ENCODE peak calls at places on chromosomes 2 and 18, in five cellular contexts. L, X, Q, T and C are unnamed samples.

GRCh38 chr2:166091439-166091838 is 36.4 kb downstream of the SCN1A start:
- DNase-seq in L (no peak), X (peak; percentile 28), Q (no peak), T (no peak), C (no peak)

GRCh38 chr2:60294901-60295590 is 258.4 kb downstream of the BCL11A start:
- DNase-seq in L (no peak), X (peak; percentile 2), Q (no peak), T (no peak), C (no peak)

GRCh38 chr2:17879137-17879912 is 858 bp downstream of the KCNS3 start:
- DNase-seq in L (peak; percentile 81), X (peak; percentile 77), Q (peak; percentile 86), T (peak; percentile 81), C (peak; percentile 87)

GRCh38 chr2:136214284-136214683 is 96.3 kb upstream of the CXCR4 start:
- DNase-seq in L (peak; percentile 46), X (no peak), Q (no peak), T (no peak), C (no peak)

GRCh38 chr2:174158003-174158402 is 90.3 kb downstream of the OLA1 start:
- DNase-seq in L (peak; percentile 42), X (peak; percentile 41), Q (no peak), T (no peak), C (peak; percentile 16)

GRCh38 chr2:111120253-111121027 is at the start of gene BCL2L11:
- DNase-seq in L (peak; percentile 95), X (peak; percentile 96), Q (peak; percentile 87), T (peak; percentile 95), C (peak; percentile 96)

GRCh38 chr18:45402485-45403056 is 212.7 kb upstream of the SLC14A2 start:
- DNase-seq in L (no peak), X (no peak), Q (peak; percentile 22), T (no peak), C (peak; percentile 38)

GRCh38 chr2:68943581-68944568 is 8.8 kb downstream of the GKN2 start:
- DNase-seq in L (peak; percentile 59), X (peak; percentile 75), Q (peak; percentile 44), T (no peak), C (peak; percentile 59)

GRCh38 chr2:172282944-172283343 is 144.4 kb upstream of the ITGA6 start:
- DNase-seq in L (peak; percentile 9), X (no peak), Q (peak; percentile 73), T (no peak), C (no peak)

GRCh38 chr2:172256886-172257285 is 154.2 kb upstream of the DLX2 start:
- DNase-seq in L (no peak), X (no peak), Q (peak; percentile 86), T (no peak), C (no peak)

GRCh38 chr18:29145993-29146539 is 969.1 kb upstream of the CDH2 start:
- DNase-seq in L (no peak), X (no peak), Q (no peak), T (no peak), C (no peak)

GRCh38 chr18:54775686-54776085 is 52.6 kb upstream of the RAB27B start:
- DNase-seq in L (peak; percentile 70), X (no peak), Q (peak; percentile 77), T (no peak), C (no peak)

GRCh38 chr2:219681301-219682290 is 54.2 kb downstream of the SLC4A3 start:
- DNase-seq in L (no peak), X (no peak), Q (no peak), T (no peak), C (no peak)

GRCh38 chr2:159903404-159904126 is 105.6 kb upstream of the CD302 start:
- DNase-seq in L (peak; percentile 22), X (no peak), Q (peak; percentile 52), T (no peak), C (peak; percentile 61)

GRCh38 chr18:55489034-55489741 is 98.8 kb downstream of the TCF4 start:
- DNase-seq in L (no peak), X (peak; percentile 43), Q (no peak), T (no peak), C (no peak)

GRCh38 chr2:26846334-26846863 is 1.5 kb upstream of the DPYSL5 start:
- DNase-seq in L (peak; percentile 68), X (peak; percentile 91), Q (peak; percentile 66), T (peak; percentile 82), C (peak; percentile 57)

GRCh38 chr2:219570924-219571310 is 422 bp downstream of the OBSL1 start:
- DNase-seq in L (no peak), X (peak; percentile 47), Q (peak; percentile 22), T (no peak), C (no peak)

GRCh38 chr2:196591621-196592022 is 47.9 kb upstream of the CCDC150 start:
- DNase-seq in L (no peak), X (no peak), Q (no peak), T (no peak), C (no peak)

GRCh38 chr2:108215794-108216211 is 24.0 kb upstream of the SULT1C3 start:
- DNase-seq in L (peak; percentile 27), X (peak; percentile 4), Q (peak; percentile 48), T (no peak), C (peak; percentile 27)

GRCh38 chr18:6202861-6203260 is 211.8 kb downstream of the L3MBTL4 start:
- DNase-seq in L (no peak), X (no peak), Q (no peak), T (no peak), C (no peak)

GRCh38 chr2:222701709-222702108 is 30.3 kb downstream of the MOGAT1 start:
- DNase-seq in L (no peak), X (no peak), Q (no peak), T (no peak), C (no peak)

GRCh38 chr2:235325126-235325525 is 168.7 kb upstream of the AGAP1 start:
- DNase-seq in L (no peak), X (no peak), Q (no peak), T (no peak), C (no peak)

GRCh38 chr2:176080540-176081355 is 3.0 kb downstream of the EVX2 start:
- DNase-seq in L (no peak), X (no peak), Q (peak; percentile 75), T (peak; percentile 56), C (peak; percentile 49)
- H3K4me3 ChIP-seq in L (no peak overlapping the region), X (peak overlapping the region; percentile 32), Q (peak overlapping the region; percentile 40), T (peak overlapping the region; percentile 13), C (no peak overlapping the region)

DNA sequence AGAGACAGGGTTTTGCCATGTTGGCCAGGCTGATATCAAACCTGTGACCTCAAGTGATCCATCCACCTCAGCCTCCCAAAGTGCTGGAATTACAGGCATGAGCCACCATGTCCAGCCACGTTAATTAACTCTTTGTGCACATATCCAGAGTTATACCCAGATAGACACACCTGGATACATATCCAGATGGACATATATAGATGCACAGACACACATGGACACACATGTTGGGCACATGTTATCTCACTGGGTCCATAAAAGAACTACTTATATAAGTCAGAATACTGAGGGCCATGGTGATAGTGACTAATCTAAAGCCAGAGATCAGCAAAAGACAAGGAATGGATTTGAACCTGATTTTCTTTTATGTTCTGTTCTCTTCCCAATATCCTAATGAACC is 158.6 kb downstream of the IRS1 start:
- DNase-seq in L (no peak), X (no peak), Q (no peak), T (no peak), C (no peak)
- H3K4me3 ChIP-seq in L (no peak overlapping the region), X (no peak overlapping the region), Q (no peak overlapping the region), T (no peak overlapping the region), C (no peak overlapping the region)

GRCh38 chr18:63238711-63239110 is 80.9 kb downstream of the BCL2 start:
- DNase-seq in L (no peak), X (no peak), Q (no peak), T (no peak), C (no peak)
- H3K4me3 ChIP-seq in L (no peak overlapping the region), X (no peak overlapping the region), Q (no peak overlapping the region), T (no peak overlapping the region), C (no peak overlapping the region)

GRCh38 chr2:127636248-127637235 is 9.4 kb upstream of the GPR17 start:
- DNase-seq in L (no peak), X (no peak), Q (no peak), T (no peak), C (peak; percentile 47)

GRCh38 chr2:127639111-127639474 is 6.9 kb upstream of the GPR17 start:
- DNase-seq in L (no peak), X (no peak), Q (no peak), T (no peak), C (no peak)

GRCh38 chr2:127638361-127639110 is 7.4 kb upstream of the GPR17 start:
- DNase-seq in L (no peak), X (no peak), Q (no peak), T (no peak), C (no peak)

GRCh38 chr2:127637236-127637630 is 8.7 kb upstream of the GPR17 start:
- DNase-seq in L (no peak), X (no peak), Q (no peak), T (no peak), C (no peak)

DNA sequence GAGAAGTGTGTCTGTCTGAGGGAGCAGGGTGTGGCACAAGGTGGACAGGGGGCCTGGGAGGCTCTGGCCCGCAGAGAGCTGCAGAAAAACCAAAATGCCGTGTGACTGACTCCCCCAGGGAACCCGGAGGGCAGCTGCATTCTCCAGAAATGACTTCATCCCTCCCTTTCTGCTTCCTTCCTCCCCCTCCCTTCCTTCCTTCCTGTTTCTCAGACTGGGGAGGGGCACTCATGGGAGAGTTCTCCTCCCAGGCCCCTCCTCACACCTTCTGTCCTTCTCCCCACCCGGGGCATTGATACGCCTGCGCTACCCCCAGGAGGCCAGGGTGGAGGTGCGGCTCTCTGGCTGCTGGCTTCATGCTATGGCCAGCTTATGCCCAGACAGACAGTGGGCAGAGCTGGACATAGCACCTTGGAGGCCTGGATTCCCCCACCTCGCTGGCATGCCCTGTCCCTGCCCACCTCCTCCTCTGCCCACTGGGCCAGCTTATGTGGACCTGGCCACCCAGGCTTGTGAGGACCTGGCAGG is 8.2 kb upstream of the GPR17 start:
- DNase-seq in L (no peak), X (no peak), Q (peak; percentile 81), T (peak; percentile 66), C (no peak)
- H3K4me3 ChIP-seq in L (no peak overlapping the region), X (no peak overlapping the region), Q (no peak overlapping the region), T (no peak overlapping the region), C (no peak overlapping the region)

GRCh38 chr2:193520709-193521458 is 1326.2 kb upstream of the TMEFF2 start:
- DNase-seq in L (no peak), X (no peak), Q (no peak), T (no peak), C (no peak)

GRCh38 chr2:193521523-193521922 is 1326.8 kb upstream of the TMEFF2 start:
- DNase-seq in L (no peak), X (no peak), Q (no peak), T (no peak), C (no peak)

GRCh38 chr2:193517615-193518014 is 1322.9 kb upstream of the TMEFF2 start:
- DNase-seq in L (no peak), X (no peak), Q (peak; percentile 9), T (no peak), C (no peak)

GRCh38 chr2:193523662-193524061 is 1328.9 kb upstream of the TMEFF2 start:
- DNase-seq in L (no peak), X (no peak), Q (no peak), T (no peak), C (no peak)

DNA sequence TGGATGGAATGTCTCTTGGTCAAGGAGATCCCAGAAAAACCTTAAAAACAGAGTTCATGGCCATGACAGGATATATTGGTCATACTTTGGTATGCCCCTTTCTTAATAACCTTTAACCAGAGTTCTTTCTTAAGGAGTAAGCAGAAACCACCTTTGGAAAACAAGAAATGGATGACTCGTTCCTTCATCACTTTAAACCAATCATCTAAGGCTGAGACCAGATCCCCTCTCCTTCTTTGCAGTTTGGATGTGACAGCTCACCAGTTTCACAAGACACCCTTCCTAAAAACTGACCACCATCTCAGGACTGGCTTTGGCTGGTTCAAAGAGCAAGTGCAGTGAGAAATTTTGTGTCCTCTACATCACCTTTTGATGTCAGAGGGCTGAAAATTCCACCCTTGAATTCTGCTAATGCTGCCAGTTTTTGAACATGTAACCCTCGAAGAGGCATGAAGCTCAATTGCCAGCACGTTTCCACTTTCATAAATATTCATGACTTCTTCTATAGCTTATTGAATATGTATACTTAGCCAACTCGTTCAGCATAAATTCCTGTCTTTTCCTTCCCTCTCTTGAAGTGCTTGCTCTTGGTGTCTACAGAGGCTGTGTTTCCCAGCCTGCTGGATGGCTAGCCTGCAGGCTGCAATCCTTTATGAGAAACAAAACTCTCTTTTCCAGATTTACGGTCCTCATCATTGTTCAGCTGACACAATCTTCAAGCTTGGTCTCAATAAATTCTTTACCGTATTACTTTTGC is 1323.5 kb upstream of the TMEFF2 start:
- DNase-seq in L (no peak), X (no peak), Q (peak; percentile 31), T (no peak), C (no peak)
- H3K4me3 ChIP-seq in L (no peak overlapping the region), X (no peak overlapping the region), Q (no peak overlapping the region), T (no peak overlapping the region), C (no peak overlapping the region)